ENCODE peak calls at places on chromosomes 16 and 17, in seven cellular contexts. One of them, this sample, is unnamed.
A peak's percentile ranks its signal among the peaks of the same experiment; 100 is the strongest.

GRCh38 chr17:35460354-35460851 is 11.8 kb upstream of the SLFN13 start:
- DNase-seq in kidney tubule cell: peak; percentile 82
- DNase-seq in non-pigmented ciliary epithelial cell: no peak
- DNase-seq in DMS153: no peak
- DNase-seq in cardiac fibroblast: no peak
- DNase-seq in T1000: no peak
- DNase-seq in stimulated activated CD8-positive, alpha-beta memory T cell treated with anti-CD3 and anti-CD28 coated beads, Interleukin-4, amount 100 ng/mL, for 24 hours: peak; percentile 40
- DNase-seq in this sample: no peak

GRCh38 chr16:70267516-70267915 is 15.8 kb upstream of the EXOSC6 start:
- DNase-seq in kidney tubule cell: peak; percentile 64
- DNase-seq in non-pigmented ciliary epithelial cell: no peak
- DNase-seq in DMS153: no peak
- DNase-seq in cardiac fibroblast: peak; percentile 71
- DNase-seq in T1000: no peak
- DNase-seq in stimulated activated CD8-positive, alpha-beta memory T cell treated with anti-CD3 and anti-CD28 coated beads, Interleukin-4, amount 100 ng/mL, for 24 hours: no peak
- DNase-seq in this sample: peak; percentile 47

GRCh38 chr16:30340621-30341020 is 14.5 kb downstream of the CD2BP2 start:
- DNase-seq in kidney tubule cell: no peak
- DNase-seq in non-pigmented ciliary epithelial cell: no peak
- DNase-seq in DMS153: peak; percentile 43
- DNase-seq in cardiac fibroblast: no peak
- DNase-seq in T1000: no peak
- DNase-seq in stimulated activated CD8-positive, alpha-beta memory T cell treated with anti-CD3 and anti-CD28 coated beads, Interleukin-4, amount 100 ng/mL, for 24 hours: no peak
- DNase-seq in this sample: no peak

GRCh38 chr16:58814348-58814801 is 80.3 kb upstream of the GOT2 start:
- DNase-seq in kidney tubule cell: peak; percentile 54
- DNase-seq in non-pigmented ciliary epithelial cell: peak; percentile 9
- DNase-seq in DMS153: peak; percentile 1
- DNase-seq in cardiac fibroblast: peak; percentile 58
- DNase-seq in T1000: no peak
- DNase-seq in stimulated activated CD8-positive, alpha-beta memory T cell treated with anti-CD3 and anti-CD28 coated beads, Interleukin-4, amount 100 ng/mL, for 24 hours: no peak
- DNase-seq in this sample: peak; percentile 77

GRCh38 chr16:79677799-79678525 is 77.4 kb upstream of the MAF start:
- DNase-seq in kidney tubule cell: no peak
- DNase-seq in non-pigmented ciliary epithelial cell: no peak
- DNase-seq in DMS153: peak; percentile 36
- DNase-seq in cardiac fibroblast: no peak
- DNase-seq in T1000: no peak
- DNase-seq in stimulated activated CD8-positive, alpha-beta memory T cell treated with anti-CD3 and anti-CD28 coated beads, Interleukin-4, amount 100 ng/mL, for 24 hours: no peak
- DNase-seq in this sample: no peak

GRCh38 chr16:78122774-78123315 is 23.4 kb downstream of the WWOX start:
- DNase-seq in kidney tubule cell: peak; percentile 74
- DNase-seq in non-pigmented ciliary epithelial cell: peak; percentile 5
- DNase-seq in DMS153: peak; percentile 86
- DNase-seq in cardiac fibroblast: peak; percentile 70
- DNase-seq in T1000: no peak
- DNase-seq in stimulated activated CD8-positive, alpha-beta memory T cell treated with anti-CD3 and anti-CD28 coated beads, Interleukin-4, amount 100 ng/mL, for 24 hours: no peak
- DNase-seq in this sample: peak; percentile 88

GRCh38 chr17:40317345-40317873 is 8.4 kb downstream of the RARA start:
- DNase-seq in kidney tubule cell: peak; percentile 77
- DNase-seq in non-pigmented ciliary epithelial cell: no peak
- DNase-seq in DMS153: no peak
- DNase-seq in cardiac fibroblast: peak; percentile 81
- DNase-seq in T1000: peak; percentile 34
- DNase-seq in stimulated activated CD8-positive, alpha-beta memory T cell treated with anti-CD3 and anti-CD28 coated beads, Interleukin-4, amount 100 ng/mL, for 24 hours: no peak
- DNase-seq in this sample: peak; percentile 86

GRCh38 chr17:43890240-43890639 is 17.1 kb downstream of the MPP2 start:
- DNase-seq in kidney tubule cell: no peak
- DNase-seq in non-pigmented ciliary epithelial cell: no peak
- DNase-seq in DMS153: no peak
- DNase-seq in cardiac fibroblast: no peak
- DNase-seq in T1000: no peak
- DNase-seq in stimulated activated CD8-positive, alpha-beta memory T cell treated with anti-CD3 and anti-CD28 coated beads, Interleukin-4, amount 100 ng/mL, for 24 hours: no peak
- DNase-seq in this sample: no peak

GRCh38 chr17:15930426-15930825 is 14.5 kb upstream of the ADORA2B start:
- DNase-seq in kidney tubule cell: no peak
- DNase-seq in non-pigmented ciliary epithelial cell: no peak
- DNase-seq in DMS153: no peak
- DNase-seq in cardiac fibroblast: peak; percentile 14
- DNase-seq in T1000: no peak
- DNase-seq in stimulated activated CD8-positive, alpha-beta memory T cell treated with anti-CD3 and anti-CD28 coated beads, Interleukin-4, amount 100 ng/mL, for 24 hours: no peak
- DNase-seq in this sample: no peak

GRCh38 chr17:79192503-79193500 is 118.2 kb downstream of the ENGASE start:
- DNase-seq in kidney tubule cell: peak; percentile 18
- DNase-seq in non-pigmented ciliary epithelial cell: no peak
- DNase-seq in DMS153: no peak
- DNase-seq in cardiac fibroblast: peak; percentile 27
- DNase-seq in T1000: peak; percentile 6
- DNase-seq in stimulated activated CD8-positive, alpha-beta memory T cell treated with anti-CD3 and anti-CD28 coated beads, Interleukin-4, amount 100 ng/mL, for 24 hours: no peak
- DNase-seq in this sample: peak; percentile 61

GRCh38 chr16:30533748-30534367 is 800 bp downstream of the ZNF747 start:
- DNase-seq in kidney tubule cell: peak; percentile 20
- DNase-seq in non-pigmented ciliary epithelial cell: no peak
- DNase-seq in DMS153: no peak
- DNase-seq in cardiac fibroblast: no peak
- DNase-seq in T1000: no peak
- DNase-seq in stimulated activated CD8-positive, alpha-beta memory T cell treated with anti-CD3 and anti-CD28 coated beads, Interleukin-4, amount 100 ng/mL, for 24 hours: no peak
- DNase-seq in this sample: no peak

GRCh38 chr16:49513040-49513439 is 139.4 kb downstream of the C16orf78 start:
- DNase-seq in kidney tubule cell: no peak
- DNase-seq in non-pigmented ciliary epithelial cell: no peak
- DNase-seq in DMS153: no peak
- DNase-seq in cardiac fibroblast: peak; percentile 20
- DNase-seq in T1000: no peak
- DNase-seq in stimulated activated CD8-positive, alpha-beta memory T cell treated with anti-CD3 and anti-CD28 coated beads, Interleukin-4, amount 100 ng/mL, for 24 hours: no peak
- DNase-seq in this sample: no peak

GRCh38 chr17:21680366-21680765 is 12.0 kb upstream of the KCNJ18 start:
- DNase-seq in kidney tubule cell: no peak
- DNase-seq in non-pigmented ciliary epithelial cell: no peak
- DNase-seq in DMS153: no peak
- DNase-seq in cardiac fibroblast: no peak
- DNase-seq in T1000: no peak
- DNase-seq in stimulated activated CD8-positive, alpha-beta memory T cell treated with anti-CD3 and anti-CD28 coated beads, Interleukin-4, amount 100 ng/mL, for 24 hours: no peak
- DNase-seq in this sample: no peak

GRCh38 chr17:50127661-50128361 is 2.1 kb downstream of the SAMD14 start:
- DNase-seq in kidney tubule cell: peak; percentile 40
- DNase-seq in non-pigmented ciliary epithelial cell: no peak
- DNase-seq in DMS153: no peak
- DNase-seq in cardiac fibroblast: peak; percentile 34
- DNase-seq in T1000: no peak
- DNase-seq in stimulated activated CD8-positive, alpha-beta memory T cell treated with anti-CD3 and anti-CD28 coated beads, Interleukin-4, amount 100 ng/mL, for 24 hours: no peak
- DNase-seq in this sample: no peak

GRCh38 chr16:3671424-3671823 is 16.9 kb downstream of the DNASE1 start:
- DNase-seq in kidney tubule cell: no peak
- DNase-seq in non-pigmented ciliary epithelial cell: no peak
- DNase-seq in DMS153: no peak
- DNase-seq in cardiac fibroblast: no peak
- DNase-seq in T1000: no peak
- DNase-seq in stimulated activated CD8-positive, alpha-beta memory T cell treated with anti-CD3 and anti-CD28 coated beads, Interleukin-4, amount 100 ng/mL, for 24 hours: no peak
- DNase-seq in this sample: no peak

GRCh38 chr17:27403480-27404005 is 52.7 kb upstream of the KSR1 start:
- DNase-seq in kidney tubule cell: no peak
- DNase-seq in non-pigmented ciliary epithelial cell: no peak
- DNase-seq in DMS153: no peak
- DNase-seq in cardiac fibroblast: no peak
- DNase-seq in T1000: no peak
- DNase-seq in stimulated activated CD8-positive, alpha-beta memory T cell treated with anti-CD3 and anti-CD28 coated beads, Interleukin-4, amount 100 ng/mL, for 24 hours: no peak
- DNase-seq in this sample: no peak

GRCh38 chr16:15993946-15994665 is 44.7 kb downstream of the ABCC1 start:
- DNase-seq in kidney tubule cell: no peak
- DNase-seq in non-pigmented ciliary epithelial cell: no peak
- DNase-seq in DMS153: no peak
- DNase-seq in cardiac fibroblast: peak; percentile 80
- DNase-seq in T1000: no peak
- DNase-seq in stimulated activated CD8-positive, alpha-beta memory T cell treated with anti-CD3 and anti-CD28 coated beads, Interleukin-4, amount 100 ng/mL, for 24 hours: no peak
- DNase-seq in this sample: no peak

GRCh38 chr17:34423978-34424813 is 61.2 kb upstream of the CCL1 start:
- DNase-seq in kidney tubule cell: no peak
- DNase-seq in non-pigmented ciliary epithelial cell: no peak
- DNase-seq in DMS153: no peak
- DNase-seq in cardiac fibroblast: no peak
- DNase-seq in T1000: no peak
- DNase-seq in stimulated activated CD8-positive, alpha-beta memory T cell treated with anti-CD3 and anti-CD28 coated beads, Interleukin-4, amount 100 ng/mL, for 24 hours: no peak
- DNase-seq in this sample: no peak

GRCh38 chr16:88353232-88353631 is 29.5 kb upstream of the ZNF469 start:
- DNase-seq in kidney tubule cell: no peak
- DNase-seq in non-pigmented ciliary epithelial cell: no peak
- DNase-seq in DMS153: no peak
- DNase-seq in cardiac fibroblast: no peak
- DNase-seq in T1000: no peak
- DNase-seq in stimulated activated CD8-positive, alpha-beta memory T cell treated with anti-CD3 and anti-CD28 coated beads, Interleukin-4, amount 100 ng/mL, for 24 hours: no peak
- DNase-seq in this sample: no peak

GRCh38 chr17:56314026-56314425 is 160.8 kb downstream of the ANKFN1 start:
- DNase-seq in kidney tubule cell: no peak
- DNase-seq in non-pigmented ciliary epithelial cell: no peak
- DNase-seq in DMS153: no peak
- DNase-seq in cardiac fibroblast: peak; percentile 4
- DNase-seq in T1000: no peak
- DNase-seq in stimulated activated CD8-positive, alpha-beta memory T cell treated with anti-CD3 and anti-CD28 coated beads, Interleukin-4, amount 100 ng/mL, for 24 hours: no peak
- DNase-seq in this sample: no peak

GRCh38 chr17:66406701-66407644 is 104.6 kb downstream of the PRKCA start:
- DNase-seq in kidney tubule cell: no peak
- DNase-seq in non-pigmented ciliary epithelial cell: no peak
- DNase-seq in DMS153: no peak
- DNase-seq in cardiac fibroblast: no peak
- DNase-seq in T1000: no peak
- DNase-seq in stimulated activated CD8-positive, alpha-beta memory T cell treated with anti-CD3 and anti-CD28 coated beads, Interleukin-4, amount 100 ng/mL, for 24 hours: no peak
- DNase-seq in this sample: no peak

GRCh38 chr17:40561871-40562611 is 3.2 kb downstream of the CCR7 start:
- DNase-seq in kidney tubule cell: no peak
- DNase-seq in non-pigmented ciliary epithelial cell: no peak
- DNase-seq in DMS153: no peak
- DNase-seq in cardiac fibroblast: peak; percentile 21
- DNase-seq in T1000: no peak
- DNase-seq in stimulated activated CD8-positive, alpha-beta memory T cell treated with anti-CD3 and anti-CD28 coated beads, Interleukin-4, amount 100 ng/mL, for 24 hours: no peak
- DNase-seq in this sample: no peak